ENCODE peak calls at places on chromosomes 4 and X, in six cellular contexts. C is fibroblast of mammary gland, O is BJ, Y is T-helper 17 cell, V is NB4, U is GM12865. T is an unnamed sample.

GRCh38 chrX:154542723-154543424 is 3.8 kb downstream of the G6PD start:
- DNase-seq in C (no peak), O (no peak), Y (no peak), V (peak; percentile 93), U (no peak), T (no peak)

GRCh38 chrX:46551494-46552128 is 6.4 kb upstream of the ZNF674 start:
- DNase-seq in C (peak; percentile 24), O (no peak), Y (no peak), V (no peak), U (no peak), T (no peak)

GRCh38 chr4:84032372-84032771 is 466.7 kb downstream of the NKX6-1 start:
- DNase-seq in C (no peak), O (no peak), Y (no peak), V (no peak), U (peak; percentile 90), T (no peak)

GRCh38 chrX:19785647-19786046 is 101.8 kb downstream of the SH3KBP1 start:
- DNase-seq in C (no peak), O (no peak), Y (no peak), V (no peak), U (peak; percentile 43), T (no peak)

GRCh38 chr4:1600811-1601532 is 83.1 kb downstream of the FAM53A start:
- DNase-seq in C (no peak), O (no peak), Y (no peak), V (no peak), U (no peak), T (no peak)

GRCh38 chr4:128241425-128241913 is 46.1 kb downstream of the PGRMC2 start:
- DNase-seq in C (peak; percentile 98), O (peak; percentile 95), Y (no peak), V (no peak), U (no peak), T (no peak)

GRCh38 chr4:1048781-1049590 is 37.6 kb downstream of the FGFRL1 start:
- DNase-seq in C (no peak), O (no peak), Y (no peak), V (peak; percentile 89), U (no peak), T (no peak)

GRCh38 chrX:153530411-153531145 is 13.1 kb downstream of the ATP2B3 start:
- DNase-seq in C (no peak), O (no peak), Y (no peak), V (no peak), U (no peak), T (no peak)

GRCh38 chr4:92215471-92215870 is 88.3 kb upstream of the GRID2 start:
- DNase-seq in C (no peak), O (no peak), Y (no peak), V (no peak), U (no peak), T (no peak)

GRCh38 chrX:10450229-10450958 is 170.0 kb downstream of the MID1 start:
- DNase-seq in C (peak; percentile 76), O (peak; percentile 77), Y (no peak), V (no peak), U (no peak), T (no peak)

GRCh38 chrX:132266583-132267355 is 47.5 kb upstream of the RAP2C start:
- DNase-seq in C (peak; percentile 81), O (no peak), Y (no peak), V (no peak), U (no peak), T (no peak)

T was measured in occipital lobe.